ENCODE peak calls at places on chromosomes 1 and 21, in four cellular contexts. N is hepatocyte, T is adipocyte, P is aorta. B is an unnamed sample.

GRCh38 chr1:56331892-56332567 is 247.3 kb downstream of the PLPP3 start:
- DNase-seq in N (peak; percentile 40), T (no peak), P (no peak), B (no peak)

GRCh38 chr1:164783778-164784555 is 225.0 kb downstream of the PBX1 start:
- DNase-seq in N (no peak), T (no peak), P (no peak), B (no peak)

GRCh38 chr21:46125846-46126301 is 28.0 kb downstream of the COL6A2 start:
- DNase-seq in N (no peak), T (no peak), P (peak; percentile 65), B (peak; percentile 17)

GRCh38 chr1:25178917-25179571 is 53.3 kb downstream of the SYF2 start:
- DNase-seq in N (no peak), T (no peak), P (no peak), B (no peak)

GRCh38 chr1:11311816-11312755 is 39.1 kb downstream of the UBIAD1 start:
- DNase-seq in N (no peak), T (no peak), P (no peak), B (no peak)

GRCh38 chr1:30879126-30879786 is 29.3 kb downstream of the SDC3 start:
- DNase-seq in N (no peak), T (peak; percentile 48), P (no peak), B (no peak)

GRCh38 chr1:198794498-198794897 is 155.7 kb downstream of the PTPRC start:
- DNase-seq in N (no peak), T (peak; percentile 51), P (no peak), B (no peak)

GRCh38 chr1:27009601-27010197 is 3.0 kb downstream of the TENT5B start:
- DNase-seq in N (peak; percentile 52), T (peak; percentile 13), P (no peak), B (no peak)

GRCh38 chr1:244319283-244320132 is 132.2 kb downstream of the ADSS2 start:
- DNase-seq in N (no peak), T (peak; percentile 54), P (no peak), B (no peak)

GRCh38 chr1:20819818-20820217 is 32.7 kb upstream of the HP1BP3 start:
- DNase-seq in N (no peak), T (no peak), P (no peak), B (no peak)

GRCh38 chr21:36419241-36419640 is 34.0 kb downstream of the CHAF1B start:
- DNase-seq in N (no peak), T (no peak), P (peak; percentile 52), B (no peak)

GRCh38 chr21:36419996-36420395 is 34.8 kb downstream of the CHAF1B start:
- DNase-seq in N (peak; percentile 92), T (peak; percentile 92), P (peak; percentile 91), B (peak; percentile 80)

GRCh38 chr21:36411301-36411700 is 26.1 kb downstream of the CHAF1B start:
- DNase-seq in N (no peak), T (no peak), P (no peak), B (no peak)

GRCh38 chr21:36412916-36413315 is 27.7 kb downstream of the CHAF1B start:
- DNase-seq in N (no peak), T (no peak), P (peak; percentile 61), B (no peak)

GRCh38 chr21:36415375-36415774 is 30.2 kb downstream of the CHAF1B start:
- DNase-seq in N (no peak), T (no peak), P (peak; percentile 39), B (no peak)
- H3K36me3 ChIP-seq in N (no peaks in the 10 kb centered on the region), T (no peaks in the 10 kb centered on the region), P (no peaks in the 10 kb centered on the region), B (peaks cover 40% of the 10 kb centered on the region)

GRCh38 chr1:109712321-109712864 is 342 bp downstream of the GSTM5 start:
- DNase-seq in N (no peak), T (no peak), P (no peak), B (no peak)
- H3K4me3 ChIP-seq in N (no peak overlapping the region), T (peak overlapping the region; percentile 64), P (no peak overlapping the region), B (peak overlapping the region; percentile 30)

GRCh38 chr1:37478451-37478871 is 4.1 kb downstream of the ZC3H12A start:
- DNase-seq in N (peak; percentile 22), T (no peak), P (no peak), B (no peak)
- H3K4me1 ChIP-seq in N (peaks cover 39% of the 10 kb centered on the region), T (peaks cover 61% of the 10 kb centered on the region), P (no peaks in the 10 kb centered on the region), B (peaks cover 60% of the 10 kb centered on the region)

GRCh38 chr1:204404629-204405028 is 7.0 kb downstream of the PPP1R15B start:
- DNase-seq in N (no peak), T (no peak), P (no peak), B (no peak)
- H3K36me3 ChIP-seq in N (peaks cover 5% of the 10 kb centered on the region), T (peaks cover 76% of the 10 kb centered on the region), P (peaks cover under 1% of the 10 kb centered on the region), B (peaks cover 32% of the 10 kb centered on the region)

GRCh38 chr1:92480813-92481597 is 5.7 kb downstream of the GFI1 start:
- DNase-seq in N (peak; percentile 17), T (no peak), P (peak; percentile 76), B (no peak)

GRCh38 chr1:92482665-92483441 is 3.9 kb downstream of the GFI1 start:
- DNase-seq in N (no peak), T (peak; percentile 27), P (no peak), B (no peak)

GRCh38 chr1:92482404-92482664 is 4.4 kb downstream of the GFI1 start:
- DNase-seq in N (peak; percentile 14), T (no peak), P (no peak), B (no peak)

GRCh38 chr1:92480200-92480812 is 6.4 kb downstream of the GFI1 start:
- DNase-seq in N (peak; percentile 13), T (no peak), P (no peak), B (no peak)

GRCh38 chr1:92481598-92482403 is 4.9 kb downstream of the GFI1 start:
- DNase-seq in N (peak; percentile 13), T (peak; percentile 25), P (no peak), B (no peak)
- H3K4me3 ChIP-seq in N (no peak overlapping the region), T (peak overlapping the region; percentile 57), P (peak overlapping the region; percentile 6), B (peak overlapping the region; percentile 49)

GRCh38 chr1:23628951-23629387 is 62.6 kb upstream of the RPL11 start:
- DNase-seq in N (no peak), T (no peak), P (no peak), B (no peak)

GRCh38 chr1:23624440-23624839 is 65.1 kb upstream of the ID3 start:
- DNase-seq in N (no peak), T (no peak), P (no peak), B (no peak)

GRCh38 chr1:23625929-23626535 is 65.6 kb upstream of the RPL11 start:
- DNase-seq in N (no peak), T (no peak), P (no peak), B (no peak)

GRCh38 chr1:23625459-23625858 is 66.1 kb upstream of the RPL11 start:
- DNase-seq in N (no peak), T (no peak), P (no peak), B (no peak)

DNA sequence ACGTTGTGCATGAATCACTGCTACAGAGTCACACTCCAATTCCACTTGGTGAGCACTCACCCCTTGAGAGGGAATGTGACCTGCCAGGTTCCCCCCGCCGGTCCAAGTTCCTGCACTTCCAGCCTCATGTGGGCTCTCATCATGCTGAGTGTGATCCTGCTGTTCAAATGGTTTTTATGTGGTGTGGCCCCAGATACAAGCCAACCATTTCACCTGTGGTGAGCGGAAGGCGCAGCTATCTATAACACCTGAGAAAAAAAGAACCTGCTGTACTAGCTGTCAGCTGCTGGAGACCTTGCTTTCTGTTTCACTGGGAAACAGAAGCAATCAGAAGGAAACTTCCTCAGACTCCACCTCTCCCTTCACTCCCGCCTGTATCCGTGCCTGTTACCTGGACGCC is 64.5 kb upstream of the RPL11 start:
- DNase-seq in N (no peak), T (no peak), P (no peak), B (no peak)
- H3K4me1 ChIP-seq in N (no peaks in the 10 kb centered on the region), T (no peaks in the 10 kb centered on the region), P (no peaks in the 10 kb centered on the region), B (no peaks in the 10 kb centered on the region)

DNA sequence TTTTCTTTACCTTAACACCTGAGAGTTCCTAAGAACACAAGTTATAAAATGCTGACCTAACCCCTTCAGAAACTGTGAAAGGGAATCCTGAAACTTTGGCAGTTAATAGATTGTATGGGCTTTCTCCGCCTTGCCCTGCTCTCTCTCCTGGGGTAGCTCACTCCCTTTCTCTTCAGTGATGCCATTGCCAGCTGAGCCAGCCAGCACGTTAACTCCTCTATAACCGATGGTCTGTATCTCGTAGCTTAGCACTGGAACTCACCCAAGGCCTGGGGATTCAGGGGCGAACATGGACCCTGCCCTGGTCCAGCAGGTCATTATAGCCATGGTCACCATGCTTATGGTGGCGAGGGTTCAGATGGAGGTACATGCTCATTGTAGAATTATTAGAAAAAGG is 40.7 kb downstream of the TRAPPC10 start:
- DNase-seq in N (no peak), T (no peak), P (no peak), B (no peak)
- H3K36me3 ChIP-seq in N (no peaks in the 10 kb centered on the region), T (peaks cover 31% of the 10 kb centered on the region), P (no peaks in the 10 kb centered on the region), B (no peaks in the 10 kb centered on the region)

GRCh38 chr1:155254228-155254713 is 1.0 kb downstream of the ENTREP3 start:
- DNase-seq in N (no peak), T (no peak), P (peak; percentile 77), B (no peak)
- H3K4me3 ChIP-seq in N (peak overlapping the region; percentile 46), T (peak overlapping the region; percentile 88), P (peak overlapping the region; percentile 63), B (peak overlapping the region; percentile 74)

DNA sequence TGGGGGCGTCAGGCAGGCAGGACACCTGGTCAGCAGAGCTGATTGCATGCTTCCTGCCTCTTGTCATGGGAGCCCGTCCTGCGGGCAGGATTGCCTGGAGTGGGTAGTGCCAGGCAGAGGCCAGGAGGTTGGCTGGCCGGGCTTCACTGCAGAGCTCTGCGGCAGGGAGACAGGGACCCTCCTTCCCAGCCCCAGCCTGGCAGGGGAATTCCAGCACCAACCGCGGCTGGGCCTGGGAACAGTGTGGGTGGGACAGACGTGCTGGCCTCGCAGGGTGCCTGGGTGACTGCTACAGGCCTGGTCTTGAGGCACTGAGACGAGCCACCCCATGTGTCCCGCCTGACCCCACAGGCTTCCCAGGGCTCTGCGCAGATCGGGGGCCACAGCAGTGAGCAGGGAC is 70.6 kb downstream of the MORN1 start:
- DNase-seq in N (no peak), T (no peak), P (no peak), B (no peak)
- H3K4me1 ChIP-seq in N (peaks cover 39% of the 10 kb centered on the region), T (peaks cover 27% of the 10 kb centered on the region), P (no peaks in the 10 kb centered on the region), B (peaks cover 87% of the 10 kb centered on the region)

DNA sequence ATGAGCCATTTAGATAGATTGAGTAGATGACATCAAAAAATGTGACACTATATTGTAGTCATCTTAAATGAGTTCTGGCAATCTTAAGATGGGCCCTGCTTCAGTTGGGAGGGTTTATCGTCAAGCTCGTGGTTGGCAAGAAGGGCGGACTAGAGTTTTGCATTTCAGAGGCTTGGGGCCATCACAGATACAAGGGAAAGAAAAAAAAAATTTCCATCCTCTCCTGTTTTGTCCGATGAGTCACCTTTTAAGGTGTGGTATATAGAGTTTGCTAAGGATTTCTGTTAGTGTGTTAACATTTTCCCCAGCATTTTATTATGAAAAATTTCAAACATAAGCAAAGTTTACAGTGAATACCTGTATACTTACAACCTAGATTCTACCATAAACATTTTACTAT is 31.8 kb upstream of the KCNQ4 start:
- DNase-seq in N (no peak), T (no peak), P (no peak), B (no peak)
- H3K36me3 ChIP-seq in N (no peaks in the 10 kb centered on the region), T (peaks cover 75% of the 10 kb centered on the region), P (peaks cover 7% of the 10 kb centered on the region), B (peaks cover 64% of the 10 kb centered on the region)

B was measured in tibial artery.